ENCODE peak calls at places on chromosomes 2 and 18, in four cellular contexts. Q is endothelial cell, I is A549, C is GM20000. U is an unnamed sample.

GRCh38 chr2:12236136-12236834 is 480.5 kb upstream of the TRIB2 start:
- DNase-seq in C (no peak), I (no peak), Q (no peak), U (no peak)

GRCh38 chr2:96806468-96807126 is 9.5 kb upstream of the CNNM3 start:
- DNase-seq in C (peak; percentile 79), I (no peak), Q (no peak), U (no peak)

GRCh38 chr2:207148025-207148424 is 17.7 kb downstream of the KLF7 start:
- DNase-seq in Q (no peak), C (no peak), I (no peak), U (no peak)

GRCh38 chr2:121386707-121387106 is 101.7 kb upstream of the TFCP2L1 start:
- DNase-seq in I (no peak), Q (no peak), C (no peak), U (no peak)

GRCh38 chr2:75602724-75603342 is 42.1 kb upstream of the EVA1A start:
- DNase-seq in Q (no peak), C (no peak), I (peak; percentile 50), U (no peak)

GRCh38 chr18:13296868-13297574 is 78.5 kb downstream of the LDLRAD4 start:
- DNase-seq in C (no peak), I (no peak), Q (no peak), U (no peak)

GRCh38 chr2:26652361-26653041 is 11.3 kb upstream of the CIB4 start:
- DNase-seq in Q (no peak), C (no peak), I (no peak), U (no peak)

GRCh38 chr2:222709191-222709891 is 37.9 kb downstream of the MOGAT1 start:
- DNase-seq in Q (no peak), C (peak; percentile 32), I (peak; percentile 88), U (peak; percentile 66)

GRCh38 chr2:124112966-124113365 is 87.9 kb downstream of the CNTNAP5 start:
- DNase-seq in C (no peak), Q (no peak), I (no peak), U (no peak)

GRCh38 chr2:35871672-35872071 is 483.9 kb upstream of the CRIM1 start:
- DNase-seq in Q (no peak), C (no peak), I (peak; percentile 29), U (no peak)

GRCh38 chr2:56580242-56580641 is 396.5 kb downstream of the CCDC85A start:
- DNase-seq in C (no peak), Q (no peak), I (no peak), U (no peak)

GRCh38 chr2:108841506-108841905 is 54.9 kb downstream of the CCDC138 start:
- DNase-seq in I (no peak), Q (no peak), C (no peak), U (no peak)

GRCh38 chr18:27969206-27969605 is 207.7 kb downstream of the CDH2 start:
- DNase-seq in C (no peak), I (no peak), Q (no peak), U (no peak)

GRCh38 chr2:119760876-119761275 is 1.2 kb downstream of the PTPN4 start:
- DNase-seq in Q (no peak), I (no peak), C (peak; percentile 22), U (no peak)

GRCh38 chr2:29196792-29197788 is 81.9 kb downstream of the CLIP4 start:
- DNase-seq in I (peak; percentile 79), C (peak; percentile 74), Q (peak; percentile 82), U (peak; percentile 79)

GRCh38 chr2:46776687-46777327 is 138.8 kb downstream of the MCFD2 start:
- DNase-seq in C (peak; percentile 53), I (peak; percentile 73), Q (peak; percentile 63), U (peak; percentile 41)

GRCh38 chr18:64037812-64038414 is 68.0 kb downstream of the SERPINB8 start:
- DNase-seq in C (peak; percentile 70), I (peak; percentile 19), Q (no peak), U (no peak)

GRCh38 chr2:199457147-199458016 is at the start of gene SATB2:
- DNase-seq in I (peak; percentile 51), C (peak; percentile 59), Q (peak; percentile 54), U (peak; percentile 39)

GRCh38 chr2:12300019-12300602 is 416.6 kb upstream of the TRIB2 start:
- DNase-seq in C (no peak), Q (no peak), I (no peak), U (no peak)

GRCh38 chr2:128374001-128374710 is 55.5 kb upstream of the HS6ST1 start:
- DNase-seq in Q (no peak), I (no peak), C (no peak), U (no peak)

DNA sequence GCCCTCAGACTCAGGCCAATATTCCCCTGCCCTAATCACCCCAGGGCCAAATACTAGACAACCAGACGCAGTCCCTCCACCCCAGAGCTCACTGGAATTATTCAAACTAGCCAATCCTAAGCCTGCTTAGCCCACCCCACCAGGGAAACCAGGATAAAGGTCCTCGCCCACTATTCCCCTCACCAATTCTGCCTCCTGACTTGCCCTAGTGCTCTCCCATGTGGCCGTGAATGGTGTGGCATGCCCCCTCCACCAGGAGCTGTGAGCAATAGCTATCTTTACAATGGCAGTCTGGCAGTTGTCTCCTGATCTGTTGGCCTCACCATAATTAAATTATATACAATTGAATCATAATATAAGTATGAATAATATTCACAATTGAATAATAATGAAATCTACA is 42.3 kb downstream of the FAM124B start:
- DNase-seq in Q (peak; percentile 47), C (peak; percentile 19), I (peak; percentile 8), U (no peak)
- TF ChIP-seq CTCF in Q (peak; percentile 32), C (peak; percentile 7), I (peak; percentile 5), U (peak; percentile 48)

DNA sequence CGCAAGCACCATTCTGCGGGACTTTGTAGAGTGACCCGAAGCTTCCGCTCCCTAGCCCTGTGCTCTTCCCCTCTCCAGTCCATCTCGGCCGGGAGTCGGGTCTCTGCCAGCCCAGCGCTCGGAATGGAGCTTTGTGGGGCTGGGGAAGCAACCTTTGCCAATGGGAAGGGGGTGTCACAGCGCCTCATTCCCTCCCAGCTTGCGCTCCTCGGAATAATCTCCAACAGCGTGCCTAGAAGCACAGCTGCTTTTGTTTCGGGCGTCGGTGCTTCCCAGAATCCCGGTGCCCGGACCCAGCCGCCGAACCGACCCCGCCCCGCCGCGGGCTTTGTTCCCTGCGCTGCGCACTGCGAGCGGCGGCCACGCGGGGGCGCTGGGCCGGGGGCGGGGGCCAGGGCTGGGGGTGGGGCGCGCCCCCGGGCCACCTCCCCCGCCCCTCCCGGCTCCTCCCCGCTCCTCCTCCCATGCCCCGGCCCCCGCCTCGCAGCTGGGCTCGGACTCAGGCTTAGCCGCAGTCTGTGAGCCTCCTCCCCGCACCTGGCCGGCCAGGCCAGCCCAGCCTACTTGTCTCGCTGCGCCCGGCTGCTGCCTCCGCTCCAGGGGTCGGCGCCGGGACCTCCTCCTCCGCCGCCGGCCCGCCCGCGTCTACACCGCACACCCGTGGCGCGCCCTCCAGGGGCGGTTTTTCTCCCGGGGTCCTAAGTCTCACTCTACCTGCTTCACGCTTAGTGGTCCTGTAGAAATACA is 77.7 kb upstream of the SMAD2 start:
- DNase-seq in I (peak; percentile 82), Q (peak; percentile 82), C (peak; percentile 89), U (peak; percentile 66)
- TF ChIP-seq CTCF in I (peak; percentile 79), Q (peak; percentile 97), C (peak; percentile 39), U (peak; percentile 91)

DNA sequence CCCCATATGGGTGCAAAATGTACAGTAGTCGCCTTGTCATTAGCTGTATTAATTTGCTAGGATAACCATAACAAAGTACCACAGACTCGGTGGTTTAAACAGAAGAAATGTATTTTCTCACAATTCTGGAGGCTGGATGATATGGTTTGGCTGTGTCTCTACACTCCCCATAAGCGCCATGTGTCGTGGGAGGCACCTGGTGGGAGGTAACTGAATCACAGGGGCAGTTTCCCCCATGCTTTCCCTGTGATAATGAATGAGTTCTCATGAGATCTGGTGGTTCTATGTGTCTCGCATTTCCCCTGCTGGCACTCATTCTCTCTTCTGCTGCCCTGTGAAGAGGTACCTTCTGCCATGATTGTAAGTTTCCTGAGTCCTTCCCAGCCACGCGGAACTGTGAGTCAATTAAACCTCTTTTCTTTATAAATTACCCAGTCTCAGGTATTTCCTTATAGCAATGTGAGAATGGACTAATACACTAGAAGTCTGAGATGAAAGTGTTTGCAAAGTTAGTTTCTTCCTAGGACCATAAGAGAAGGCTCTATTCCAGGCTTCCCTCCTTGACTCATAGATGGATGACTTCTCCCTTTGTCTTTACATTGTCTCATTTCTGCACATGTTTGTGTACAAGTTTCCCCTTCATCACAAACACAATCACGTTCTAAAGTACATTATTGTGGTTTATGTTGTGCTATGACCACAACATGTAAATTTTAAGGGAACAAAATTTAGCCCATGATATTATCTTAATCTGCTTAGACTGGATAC is 1442.6 kb downstream of the SUCLG1 start:
- DNase-seq in I (no peak), Q (no peak), C (no peak), U (no peak)
- TF ChIP-seq CTCF in I (no peak), Q (no peak), C (no peak), U (no peak)

DNA sequence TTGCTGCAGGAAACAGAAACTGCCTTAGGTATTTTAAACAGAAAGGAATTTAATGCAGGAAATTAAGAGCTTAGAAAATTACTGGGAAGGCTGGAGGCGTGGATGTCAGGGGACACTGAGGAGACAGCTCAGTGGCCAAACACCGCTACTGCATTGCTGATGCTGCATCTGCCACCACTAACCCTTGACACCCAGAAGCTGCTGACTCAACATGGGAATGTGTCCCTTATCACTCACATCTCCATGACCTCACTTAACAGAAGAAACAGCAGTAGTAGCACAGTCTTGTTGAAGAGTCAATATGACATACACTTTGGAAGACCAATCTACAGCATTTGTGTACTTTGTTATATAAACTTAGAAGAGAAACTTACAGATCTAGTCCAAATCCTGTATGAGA is 906.1 kb downstream of the SLC4A3 start:
- DNase-seq in C (peak; percentile 5), I (peak; percentile 68), Q (peak; percentile 9), U (no peak)
- TF ChIP-seq CTCF in C (no peak), I (no peak), Q (peak; percentile 52), U (peak; percentile 61)

DNA sequence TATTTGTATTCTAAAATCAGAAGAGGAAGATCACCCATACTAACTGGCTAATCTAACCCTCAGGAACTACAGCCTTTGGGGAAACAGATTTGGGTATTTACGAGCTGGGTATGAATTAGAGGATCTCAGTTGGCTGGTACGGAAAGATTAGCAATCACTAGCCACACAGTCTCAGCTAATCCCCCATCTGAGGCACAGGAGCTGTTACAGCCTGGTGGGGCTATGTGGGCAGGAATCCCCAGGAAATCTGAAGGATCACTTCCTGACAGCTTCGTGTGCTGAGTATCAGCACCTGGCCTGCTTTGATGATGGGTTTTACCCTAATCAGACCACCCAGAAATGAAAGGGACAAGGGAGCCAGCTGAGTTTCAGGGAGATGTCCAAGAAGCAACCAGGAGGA is 206.3 kb downstream of the AFF3 start:
- DNase-seq in Q (no peak), I (no peak), C (no peak), U (no peak)
- TF ChIP-seq CTCF in Q (no peak), I (no peak), C (no peak), U (no peak)

GRCh38 chr18:23163786-23164583 is 28.7 kb downstream of the CABLES1 start:
- DNase-seq in Q (no peak), I (no peak), C (no peak), U (no peak)
- TF ChIP-seq CTCF in Q (no peak), I (no peak), C (no peak), U (no peak)

GRCh38 chr2:229387815-229388214 is 116.7 kb upstream of the PID1 start:
- DNase-seq in I (no peak), C (no peak), Q (no peak), U (no peak)
- TF ChIP-seq CTCF in I (no peak), C (no peak), Q (no peak), U (no peak)

GRCh38 chr2:54556659-54557121 is 100.6 kb downstream of the SPTBN1 start:
- DNase-seq in C (no peak), Q (no peak), I (no peak), U (no peak)

GRCh38 chr2:54558188-54558975 is 102.3 kb downstream of the SPTBN1 start:
- DNase-seq in Q (peak; percentile 54), C (peak; percentile 76), I (peak; percentile 78), U (peak; percentile 51)

GRCh38 chr2:54558976-54559410 is 102.9 kb downstream of the SPTBN1 start:
- DNase-seq in Q (no peak), I (no peak), C (no peak), U (no peak)

GRCh38 chr2:54557211-54557600 is 101.1 kb downstream of the SPTBN1 start:
- DNase-seq in C (no peak), I (no peak), Q (no peak), U (no peak)

GRCh38 chr2:54557601-54558187 is 101.6 kb downstream of the SPTBN1 start:
- DNase-seq in C (peak; percentile 68), I (peak; percentile 85), Q (peak; percentile 55), U (peak; percentile 62)
- TF ChIP-seq CTCF in C (no peak), I (no peak), Q (no peak), U (peak; percentile 20)